ENCODE peak calls at places on chromosomes 6 and 20, in eight cellular contexts. L is lower leg skin; G is activated CD8-positive, alpha-beta memory T cell treated with anti-CD3 and anti-CD28 coated beads, Interleukin-2, amount 50 U/mL, for 4 hours; P is NB4; J is nephron progenitor cell; N is hepatocyte; W is stimulated activated CD4-positive, alpha-beta T cell treated with anti-CD3 and anti-CD28 coated beads, Interleukin-1b, Interleukin-23, amount 100 ng/mL, for 4 hours; S is OCI-M1. V is an unnamed sample.

GRCh38 chr20:24461848-24462247 is 7.6 kb upstream of the SYNDIG1 start:
- DNase-seq in L (no peak), G (no peak), P (no peak), J (no peak), N (no peak), W (no peak), S (no peak), V (no peak)

GRCh38 chr6:159100789-159101182 is 56.0 kb upstream of the TAGAP start:
- DNase-seq in L (peak), G (no peak), P (no peak), J (no peak), N (no peak), W (no peak), S (no peak), V (no peak)

GRCh38 chr6:81791756-81792155 is 39.3 kb upstream of the TENT5A start:
- DNase-seq in L (no peak), G (no peak), P (no peak), J (no peak), N (no peak), W (no peak), S (no peak), V (no peak)

GRCh38 chr20:53910312-53911002 is 159.9 kb downstream of the BCAS1 start:
- DNase-seq in L (peak), G (no peak), P (no peak), J (no peak), N (no peak), W (no peak), S (no peak), V (no peak)

GRCh38 chr6:166636191-166636938 is 9.3 kb upstream of the RPS6KA2 start:
- DNase-seq in L (peak), G (no peak), P (no peak), J (no peak), N (no peak), W (no peak), S (no peak), V (no peak)

GRCh38 chr6:35302604-35303218 is 5.1 kb downstream of the DEF6 start:
- DNase-seq in L (peak), G (peak), P (peak), J (peak), N (peak), W (peak), S (peak), V (peak)

GRCh38 chr6:118770835-118771234 is 119.4 kb upstream of the CEP85L start:
- DNase-seq in L (no peak), G (no peak), P (no peak), J (no peak), N (no peak), W (no peak), S (no peak), V (no peak)

GRCh38 chr6:140051521-140052455 is 677.3 kb upstream of the CITED2 start:
- DNase-seq in L (no peak), G (no peak), P (no peak), J (no peak), N (no peak), W (no peak), S (no peak), V (no peak)

GRCh38 chr6:46926481-46926880 is 4.7 kb upstream of the ADGRF5 start:
- DNase-seq in L (no peak), G (no peak), P (no peak), J (no peak), N (no peak), W (no peak), S (no peak), V (no peak)

GRCh38 chr20:24045621-24046020 is 57.0 kb upstream of the GGTLC1 start:
- DNase-seq in L (no peak), G (no peak), P (no peak), J (no peak), N (no peak), W (no peak), S (no peak), V (peak)

GRCh38 chr6:11912420-11912819 is 99.7 kb upstream of the HIVEP1 start:
- DNase-seq in L (no peak), G (no peak), P (peak), J (no peak), N (no peak), W (no peak), S (peak), V (no peak)

GRCh38 chr6:50185006-50185405 is 135.3 kb upstream of the DEFB112 start:
- DNase-seq in L (no peak), G (no peak), P (peak), J (no peak), N (peak), W (no peak), S (peak), V (no peak)

GRCh38 chr6:37137201-37137880 is 32.6 kb upstream of the PIM1 start:
- DNase-seq in L (no peak), G (peak), P (no peak), J (peak), N (peak), W (peak), S (no peak), V (no peak)

GRCh38 chr20:5511082-5511481 is 194.3 kb upstream of the PROKR2 start:
- DNase-seq in L (peak), G (no peak), P (peak), J (no peak), N (no peak), W (no peak), S (peak), V (no peak)

GRCh38 chr6:24646771-24647170 is 780 bp upstream of the KIAA0319 start:
- DNase-seq in L (no peak), G (no peak), P (no peak), J (no peak), N (peak), W (no peak), S (no peak), V (no peak)

GRCh38 chr20:44738779-44739477 is 6.7 kb upstream of the KCNK15 start:
- DNase-seq in L (no peak), G (no peak), P (peak), J (peak), N (peak), W (no peak), S (peak), V (peak)

GRCh38 chr6:11054722-11055121 is 10.6 kb upstream of the ELOVL2 start:
- DNase-seq in L (no peak), G (no peak), P (no peak), J (no peak), N (no peak), W (no peak), S (no peak), V (no peak)